ENCODE peak calls at places on chromosome 12, in six cellular contexts. N, R, J, P, K and F are unnamed samples. For H3K4me1, the result is how much of the 10 kb centered on the place peaks cover.

GRCh38 chr12:126069549-126070165 is 1004.4 kb downstream of the AACS start:
- DNase-seq in N (peak), R (peak), J (peak), P (no peak), K (peak), F (no peak)

GRCh38 chr12:71371132-71371531 is 68.5 kb upstream of the LGR5 start:
- DNase-seq in N (no peak), R (no peak), J (no peak), P (no peak), K (no peak), F (no peak)

GRCh38 chr12:66803972-66804371 is 125.1 kb upstream of the GRIP1 start:
- DNase-seq in N (peak), R (no peak), J (no peak), P (no peak), K (no peak), F (no peak)

GRCh38 chr12:10395390-10395998 is 5.7 kb upstream of the KLRK1 start:
- DNase-seq in N (no peak), R (peak), J (peak), P (no peak), K (peak), F (no peak)

GRCh38 chr12:131261906-131262305 is 308.2 kb downstream of the ADGRD1 start:
- DNase-seq in N (no peak), R (no peak), J (no peak), P (no peak), K (no peak), F (no peak)

GRCh38 chr12:121223283-121223946 is 13.5 kb downstream of the P2RX4 start:
- DNase-seq in N (no peak), R (peak), J (no peak), P (no peak), K (no peak), F (no peak)

GRCh38 chr12:6056406-6057211 is 67.9 kb downstream of the VWF start:
- DNase-seq in N (peak), R (no peak), J (no peak), P (no peak), K (no peak), F (no peak)

GRCh38 chr12:133105620-133106019 is 24.5 kb downstream of the ZNF891 start:
- DNase-seq in N (no peak), R (no peak), J (no peak), P (no peak), K (no peak), F (no peak)

GRCh38 chr12:126369487-126370463 is 1304.5 kb downstream of the AACS start:
- DNase-seq in N (no peak), R (no peak), J (no peak), P (no peak), K (no peak), F (no peak)

GRCh38 chr12:50261654-50262053 is 21.7 kb downstream of the LIMA1 start:
- DNase-seq in N (no peak), R (peak), J (peak), P (no peak), K (no peak), F (no peak)

GRCh38 chr12:50252977-50253376 is 30.3 kb downstream of the LIMA1 start:
- DNase-seq in N (no peak), R (no peak), J (no peak), P (no peak), K (no peak), F (no peak)

GRCh38 chr12:50256761-50257160 is 26.6 kb downstream of the LIMA1 start:
- DNase-seq in N (no peak), R (no peak), J (no peak), P (no peak), K (no peak), F (no peak)

GRCh38 chr12:50257226-50258166 is 25.8 kb downstream of the LIMA1 start:
- DNase-seq in N (no peak), R (peak), J (peak), P (no peak), K (peak), F (no peak)

DNA sequence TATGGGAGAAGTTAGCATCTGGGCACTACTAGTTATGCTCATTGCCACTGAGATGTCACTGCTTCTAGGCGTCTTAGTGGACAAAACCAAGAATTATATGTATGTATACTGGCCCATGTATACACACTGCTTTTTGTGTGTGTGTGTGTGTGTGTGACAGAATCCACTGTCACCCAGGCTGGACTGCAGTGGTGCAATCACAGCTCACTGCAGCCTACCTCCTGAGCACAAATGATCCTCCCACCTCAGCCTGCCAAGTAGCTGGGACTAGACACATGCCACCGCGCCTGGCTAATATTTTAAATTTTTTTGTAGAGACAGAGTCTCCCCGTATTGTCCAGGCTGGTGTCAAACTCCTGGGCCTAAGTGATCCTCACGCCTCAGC is 25.2 kb downstream of the LIMA1 start:
- DNase-seq in N (no peak), R (peak), J (no peak), P (no peak), K (peak), F (peak)
- H3K4me1 ChIP-seq in N (under half), R (under half), J (under half), P (half or more), K (under half), F (under half)

GRCh38 chr12:806116-806805 is 53.9 kb downstream of the WNK1 start:
- DNase-seq in N (no peak), R (no peak), J (peak), P (no peak), K (no peak), F (no peak)
- H3K27ac ChIP-seq in N (no peak), R (no peak), J (no peak), P (no peak), K (no peak), F (peak)

GRCh38 chr12:12550277-12550676 is 12.4 kb downstream of the DUSP16 start:
- DNase-seq in N (no peak), R (no peak), J (no peak), P (no peak), K (no peak), F (no peak)
- TF ChIP-seq CTCF in N (no peak), R (no peak), J (no peak), P (no peak), K (no peak), F (no peak)

GRCh38 chr12:53302903-53303302 is 3.4 kb downstream of the MYG1 start:
- DNase-seq in N (no peak), R (no peak), J (no peak), P (no peak), K (no peak), F (no peak)
- H3K4me1 ChIP-seq in N (under half), R (under half), J (under half), P (half or more), K (under half), F (half or more)